ENCODE peak calls at places on chromosomes 6 and 20, in seven cellular contexts. B, P, E, V, D, J and R are unnamed samples.

GRCh38 chr6:113994934-113995342 is 24.0 kb upstream of the HDAC2 start:
- DNase-seq in B (no peak), P (peak; percentile 55), E (peak; percentile 92), V (peak; percentile 11), D (peak; percentile 93), J (peak; percentile 86), R (peak; percentile 75)

GRCh38 chr6:141403827-141404226 is 728.9 kb upstream of the GJE1 start:
- DNase-seq in B (no peak), P (no peak), E (peak; percentile 44), V (peak; percentile 57), D (no peak), J (no peak), R (peak; percentile 8)

GRCh38 chr6:31210119-31210518 is 39.6 kb upstream of the POU5F1 start:
- DNase-seq in B (no peak), P (no peak), E (no peak), V (no peak), D (no peak), J (no peak), R (no peak)

GRCh38 chr6:7246401-7247178 is 66.4 kb downstream of the SSR1 start:
- DNase-seq in B (no peak), P (no peak), E (no peak), V (no peak), D (no peak), J (no peak), R (no peak)

GRCh38 chr20:33559212-33559611 is 69.3 kb downstream of the CBFA2T2 start:
- DNase-seq in B (no peak), P (no peak), E (no peak), V (no peak), D (no peak), J (no peak), R (no peak)

GRCh38 chr6:16602035-16602434 is 159.2 kb downstream of the ATXN1 start:
- DNase-seq in B (no peak), P (no peak), E (no peak), V (no peak), D (no peak), J (no peak), R (no peak)

GRCh38 chr6:111989743-111990142 is 64.2 kb upstream of the CCN6 start:
- DNase-seq in B (no peak), P (no peak), E (no peak), V (no peak), D (no peak), J (no peak), R (no peak)

GRCh38 chr6:4612636-4613171 is 163.5 kb upstream of the CDYL start:
- DNase-seq in B (peak; percentile 70), P (no peak), E (peak; percentile 96), V (no peak), D (peak; percentile 32), J (peak; percentile 30), R (no peak)

GRCh38 chr6:26660096-26660425 is 515 bp upstream of the ZNF322 start:
- DNase-seq in B (no peak), P (no peak), E (peak; percentile 61), V (no peak), D (peak; percentile 33), J (peak; percentile 29), R (peak; percentile 29)

GRCh38 chr6:108576724-108577123 is 16.0 kb downstream of the FOXO3 start:
- DNase-seq in B (no peak), P (no peak), E (no peak), V (no peak), D (no peak), J (no peak), R (no peak)

GRCh38 chr6:108432792-108433191 is 127.9 kb upstream of the FOXO3 start:
- DNase-seq in B (no peak), P (no peak), E (no peak), V (no peak), D (no peak), J (no peak), R (no peak)

GRCh38 chr20:52490715-52491430 is 299.3 kb upstream of the ZFP64 start:
- DNase-seq in B (no peak), P (no peak), E (peak; percentile 84), V (no peak), D (peak; percentile 98), J (peak; percentile 22), R (peak; percentile 96)

GRCh38 chr20:59939879-59940128 is 301 bp downstream of the PPP1R3D start:
- DNase-seq in B (peak; percentile 74), P (no peak), E (peak; percentile 59), V (no peak), D (peak; percentile 4), J (no peak), R (no peak)

GRCh38 chr6:128074561-128074960 is 173.7 kb upstream of the THEMIS start:
- DNase-seq in B (no peak), P (no peak), E (no peak), V (no peak), D (no peak), J (no peak), R (no peak)

GRCh38 chr6:55818482-55818881 is 56.9 kb downstream of the BMP5 start:
- DNase-seq in B (no peak), P (no peak), E (peak; percentile 28), V (no peak), D (no peak), J (no peak), R (peak; percentile 46)

GRCh38 chr20:24534282-24534681 is 64.9 kb downstream of the SYNDIG1 start:
- DNase-seq in B (no peak), P (no peak), E (no peak), V (no peak), D (no peak), J (no peak), R (no peak)

GRCh38 chr20:51400051-51400926 is 142.2 kb downstream of the NFATC2 start:
- DNase-seq in B (no peak), P (no peak), E (no peak), V (no peak), D (no peak), J (no peak), R (peak; percentile 44)

GRCh38 chr6:63391203-63391970 is 71.6 kb upstream of the LGSN start:
- DNase-seq in B (no peak), P (peak; percentile 35), E (no peak), V (no peak), D (no peak), J (peak; percentile 72), R (no peak)

GRCh38 chr6:63394656-63395308 is 75.0 kb upstream of the LGSN start:
- DNase-seq in B (no peak), P (no peak), E (no peak), V (no peak), D (no peak), J (no peak), R (no peak)

GRCh38 chr6:63392092-63392724 is 72.4 kb upstream of the LGSN start:
- DNase-seq in B (no peak), P (no peak), E (no peak), V (no peak), D (no peak), J (no peak), R (no peak)

DNA sequence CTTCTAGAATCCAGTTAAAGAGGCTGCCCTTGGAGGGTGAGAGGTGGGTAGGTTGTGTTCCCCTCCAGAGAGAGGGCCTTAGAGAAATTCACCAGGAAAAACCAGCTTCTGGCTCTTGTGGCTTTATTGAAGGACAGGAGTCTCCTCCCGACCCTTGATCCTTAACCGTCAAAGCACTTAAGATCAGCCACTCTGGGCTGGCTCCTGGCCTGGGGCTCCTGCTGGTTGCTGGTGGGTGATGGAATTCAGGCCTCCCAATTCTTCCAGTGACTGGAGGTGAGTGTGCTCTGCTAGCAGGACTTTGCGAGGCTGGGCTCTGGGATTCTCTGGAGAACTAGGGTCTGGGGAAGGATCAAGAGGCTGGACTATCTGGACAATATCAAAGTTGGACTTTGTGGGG is 75.6 kb upstream of the LGSN start:
- DNase-seq in B (no peak), P (peak; percentile 68), E (no peak), V (no peak), D (no peak), J (no peak), R (no peak)
- H3K4me3 ChIP-seq in B (no peak overlapping the region), P (no peak overlapping the region), E (no peak overlapping the region), V (no peak overlapping the region), D (no peak overlapping the region), J (no peak overlapping the region), R (no peak overlapping the region)

GRCh38 chr6:30067460-30068139 is 602 bp downstream of the PPP1R11 start:
- DNase-seq in B (no peak), P (no peak), E (peak; percentile 90), V (peak; percentile 75), D (no peak), J (peak; percentile 87), R (no peak)
- H3K36me3 ChIP-seq in B (peaks cover 21% of the 10 kb centered on the region), P (no peaks in the 10 kb centered on the region), E (peaks cover 14% of the 10 kb centered on the region), V (peaks cover 30% of the 10 kb centered on the region), D (peaks cover 8% of the 10 kb centered on the region), J (no peaks in the 10 kb centered on the region), R (peaks cover 16% of the 10 kb centered on the region)

GRCh38 chr20:62299666-62300236 is 3.0 kb upstream of the ADRM1 start:
- DNase-seq in B (no peak), P (no peak), E (no peak), V (no peak), D (no peak), J (no peak), R (no peak)

GRCh38 chr20:62300319-62300718 is 2.5 kb upstream of the ADRM1 start:
- DNase-seq in B (no peak), P (no peak), E (no peak), V (no peak), D (no peak), J (no peak), R (no peak)

GRCh38 chr20:62301773-62302340 is 940 bp upstream of the ADRM1 start:
- DNase-seq in B (peak; percentile 97), P (peak; percentile 93), E (peak; percentile 99), V (peak; percentile 91), D (peak; percentile 91), J (peak; percentile 96), R (peak; percentile 85)

GRCh38 chr20:62302341-62303048 is at the start of gene ADRM1:
- DNase-seq in B (peak; percentile 97), P (peak; percentile 95), E (peak; percentile 98), V (peak; percentile 93), D (peak; percentile 94), J (peak; percentile 99), R (peak; percentile 83)

DNA sequence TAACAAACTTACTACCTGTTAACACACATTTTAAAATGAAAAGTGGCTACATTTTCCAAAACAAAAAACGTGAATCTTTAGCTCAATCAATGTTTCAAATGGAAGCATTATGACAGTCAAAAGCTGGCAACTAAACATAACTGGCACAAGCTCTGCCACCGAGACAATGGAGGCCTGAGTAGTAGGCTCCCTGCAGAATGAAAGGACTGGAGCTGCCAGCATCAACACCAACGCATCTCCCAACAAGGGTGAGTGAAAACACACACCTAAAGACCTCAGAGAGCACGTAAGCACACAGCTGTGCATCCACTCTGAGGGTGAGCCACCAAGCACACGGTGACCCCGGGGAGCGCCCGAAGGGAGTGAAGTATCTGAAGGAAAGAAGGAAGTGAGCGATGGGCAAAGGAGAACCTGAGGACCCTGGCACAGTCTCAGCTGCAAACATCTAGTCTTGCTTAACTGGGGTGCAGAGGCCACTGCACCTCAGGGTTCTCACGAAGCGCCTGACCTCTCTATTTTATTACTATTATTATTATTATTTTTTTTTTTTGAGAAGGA is 1.6 kb upstream of the ADRM1 start:
- DNase-seq in B (no peak), P (no peak), E (no peak), V (no peak), D (no peak), J (no peak), R (no peak)
- H3K4me3 ChIP-seq in B (no peak overlapping the region), P (peak overlapping the region; percentile 81), E (no peak overlapping the region), V (no peak overlapping the region), D (no peak overlapping the region), J (no peak overlapping the region), R (no peak overlapping the region)

DNA sequence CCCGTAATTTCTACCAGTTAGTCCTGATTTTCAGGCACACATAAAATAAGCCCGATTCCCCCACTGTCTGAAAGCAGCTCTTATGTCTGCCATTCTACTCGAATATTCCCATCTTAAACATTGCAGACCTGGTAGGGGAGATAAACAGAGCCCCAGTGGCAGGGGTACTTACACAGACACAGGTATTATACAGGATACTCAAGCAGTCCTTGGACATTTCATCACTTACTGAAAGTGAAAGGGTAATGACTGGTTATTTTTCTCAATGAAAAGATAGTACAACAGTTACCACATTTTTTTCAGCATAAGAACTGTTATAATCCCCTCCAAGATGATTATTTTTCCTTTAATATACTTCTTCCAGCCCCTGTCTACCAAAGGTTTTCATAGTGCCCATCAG is 37.8 kb downstream of the TRPC4AP start:
- DNase-seq in B (no peak), P (no peak), E (no peak), V (no peak), D (no peak), J (no peak), R (no peak)
- H3K36me3 ChIP-seq in B (peaks cover 34% of the 10 kb centered on the region), P (no peaks in the 10 kb centered on the region), E (peaks cover 32% of the 10 kb centered on the region), V (peaks cover 8% of the 10 kb centered on the region), D (peaks cover 22% of the 10 kb centered on the region), J (no peaks in the 10 kb centered on the region), R (peaks cover 8% of the 10 kb centered on the region)